ENCODE peak calls at places on chromosomes 5 and 9, in nine cellular contexts. One of them, this sample, is unnamed. For H3K36me3 and H3K4me1, the result is how much of the 10 kb centered on the place peaks cover.

GRCh38 chr5:154972476-154973080 is 31.7 kb downstream of the MRPL22 start:
- DNase-seq in transverse colon: no peak
- DNase-seq in GM23338: peak
- DNase-seq in Panc1: peak
- DNase-seq in sigmoid colon: no peak
- DNase-seq in endothelial cell of umbilical vein: peak
- DNase-seq in stomach: no peak
- DNase-seq in breast epithelium: no peak
- DNase-seq in spleen: no peak
- DNase-seq in this sample: no peak

GRCh38 chr9:18608371-18608770 is 134.4 kb downstream of the ADAMTSL1 start:
- DNase-seq in transverse colon: no peak
- DNase-seq in GM23338: no peak
- DNase-seq in Panc1: no peak
- DNase-seq in sigmoid colon: no peak
- DNase-seq in endothelial cell of umbilical vein: no peak
- DNase-seq in stomach: no peak
- DNase-seq in breast epithelium: no peak
- DNase-seq in spleen: no peak
- DNase-seq in this sample: no peak

GRCh38 chr9:115944166-115944948 is 209.2 kb upstream of the PAPPA start:
- DNase-seq in transverse colon: peak
- DNase-seq in GM23338: no peak
- DNase-seq in Panc1: no peak
- DNase-seq in sigmoid colon: peak
- DNase-seq in endothelial cell of umbilical vein: peak
- DNase-seq in stomach: peak
- DNase-seq in breast epithelium: peak
- DNase-seq in spleen: no peak
- DNase-seq in this sample: no peak

GRCh38 chr5:134079748-134080581 is 34.5 kb upstream of the TCF7 start:
- DNase-seq in transverse colon: no peak
- DNase-seq in GM23338: no peak
- DNase-seq in Panc1: no peak
- DNase-seq in sigmoid colon: peak
- DNase-seq in endothelial cell of umbilical vein: no peak
- DNase-seq in stomach: no peak
- DNase-seq in breast epithelium: no peak
- DNase-seq in spleen: peak
- DNase-seq in this sample: no peak

GRCh38 chr5:9847631-9848030 is 217.5 kb upstream of the TAS2R1 start:
- DNase-seq in transverse colon: no peak
- DNase-seq in GM23338: no peak
- DNase-seq in Panc1: no peak
- DNase-seq in sigmoid colon: no peak
- DNase-seq in endothelial cell of umbilical vein: no peak
- DNase-seq in stomach: no peak
- DNase-seq in breast epithelium: no peak
- DNase-seq in spleen: no peak
- DNase-seq in this sample: no peak

GRCh38 chr5:113105693-113106280 is 129.2 kb downstream of the DCP2 start:
- DNase-seq in transverse colon: no peak
- DNase-seq in GM23338: no peak
- DNase-seq in Panc1: no peak
- DNase-seq in sigmoid colon: no peak
- DNase-seq in endothelial cell of umbilical vein: no peak
- DNase-seq in stomach: no peak
- DNase-seq in breast epithelium: no peak
- DNase-seq in spleen: no peak
- DNase-seq in this sample: no peak

GRCh38 chr5:138653502-138653901 is 78.3 kb upstream of the HSPA9 start:
- DNase-seq in transverse colon: no peak
- DNase-seq in GM23338: peak
- DNase-seq in Panc1: no peak
- DNase-seq in sigmoid colon: no peak
- DNase-seq in endothelial cell of umbilical vein: no peak
- DNase-seq in stomach: peak
- DNase-seq in breast epithelium: no peak
- DNase-seq in spleen: no peak
- DNase-seq in this sample: no peak

GRCh38 chr9:84851935-84852585 is 182.5 kb downstream of the NTRK2 start:
- DNase-seq in transverse colon: no peak
- DNase-seq in GM23338: peak
- DNase-seq in Panc1: peak
- DNase-seq in sigmoid colon: no peak
- DNase-seq in endothelial cell of umbilical vein: peak
- DNase-seq in stomach: peak
- DNase-seq in breast epithelium: peak
- DNase-seq in spleen: no peak
- DNase-seq in this sample: no peak

GRCh38 chr5:7094626-7095025 is 301.3 kb upstream of the ADCY2 start:
- DNase-seq in transverse colon: no peak
- DNase-seq in GM23338: peak
- DNase-seq in Panc1: no peak
- DNase-seq in sigmoid colon: no peak
- DNase-seq in endothelial cell of umbilical vein: no peak
- DNase-seq in stomach: no peak
- DNase-seq in breast epithelium: no peak
- DNase-seq in spleen: no peak
- DNase-seq in this sample: no peak

GRCh38 chr5:132608107-132608506 is 49.9 kb upstream of the IL13 start:
- DNase-seq in transverse colon: no peak
- DNase-seq in GM23338: no peak
- DNase-seq in Panc1: no peak
- DNase-seq in sigmoid colon: no peak
- DNase-seq in endothelial cell of umbilical vein: no peak
- DNase-seq in stomach: no peak
- DNase-seq in breast epithelium: no peak
- DNase-seq in spleen: no peak
- DNase-seq in this sample: no peak

DNA sequence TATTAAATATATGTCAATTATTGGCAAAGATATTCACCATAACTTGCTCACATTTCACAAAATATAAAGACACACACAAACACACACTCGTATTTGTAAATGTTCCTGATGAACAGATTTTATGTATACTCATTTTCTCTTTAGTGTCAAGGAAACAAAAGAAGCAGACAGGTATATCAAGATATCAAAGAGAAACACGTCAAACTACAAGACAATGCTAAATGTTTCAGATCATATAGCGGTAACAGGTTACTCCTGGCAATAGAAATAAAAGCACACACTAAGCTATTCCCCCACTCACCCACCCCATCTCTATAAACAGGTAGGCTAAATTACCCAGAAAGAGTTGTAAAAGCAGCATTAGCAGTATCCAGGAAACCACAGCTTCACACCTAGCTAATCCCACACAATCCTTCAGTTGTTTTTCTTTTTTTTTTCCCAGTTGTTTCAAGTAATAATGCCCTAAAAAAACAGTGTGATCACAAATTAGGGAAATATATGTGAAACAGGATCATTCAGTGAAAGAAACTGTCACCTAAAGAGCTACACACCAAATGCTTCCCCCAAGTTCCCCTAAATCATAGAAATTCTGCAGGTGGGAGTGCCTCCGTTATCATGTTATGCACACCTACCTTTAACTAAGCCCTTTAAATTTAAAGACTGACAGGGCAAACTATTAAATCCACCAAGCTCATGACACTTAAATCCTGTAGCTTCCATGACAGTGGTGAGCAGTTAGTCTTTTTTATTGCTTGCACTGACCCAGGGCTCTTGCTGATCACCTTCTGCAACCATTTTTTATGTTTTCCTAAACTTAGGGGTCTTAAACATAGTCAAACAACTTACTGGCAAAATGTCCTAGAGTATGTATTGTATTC is 283.6 kb downstream of the ADAMTS6 start:
- DNase-seq in transverse colon: no peak
- DNase-seq in GM23338: no peak
- DNase-seq in Panc1: no peak
- DNase-seq in sigmoid colon: no peak
- DNase-seq in endothelial cell of umbilical vein: no peak
- DNase-seq in stomach: no peak
- DNase-seq in breast epithelium: no peak
- DNase-seq in spleen: no peak
- DNase-seq in this sample: no peak
- TF ChIP-seq POLR2AphosphoS5 in transverse colon: no peak
- TF ChIP-seq POLR2AphosphoS5 in GM23338: no peak
- TF ChIP-seq POLR2AphosphoS5 in Panc1: no peak
- TF ChIP-seq POLR2AphosphoS5 in sigmoid colon: no peak
- TF ChIP-seq POLR2AphosphoS5 in endothelial cell of umbilical vein: no peak
- TF ChIP-seq POLR2AphosphoS5 in stomach: no peak
- TF ChIP-seq POLR2AphosphoS5 in breast epithelium: no peak
- TF ChIP-seq POLR2AphosphoS5 in spleen: no peak
- TF ChIP-seq POLR2AphosphoS5 in this sample: no peak

GRCh38 chr9:127522727-127523126 is 71.4 kb downstream of the LRSAM1 start:
- DNase-seq in transverse colon: peak
- DNase-seq in GM23338: no peak
- DNase-seq in Panc1: no peak
- DNase-seq in sigmoid colon: no peak
- DNase-seq in endothelial cell of umbilical vein: no peak
- DNase-seq in stomach: no peak
- DNase-seq in breast epithelium: no peak
- DNase-seq in spleen: no peak
- DNase-seq in this sample: no peak

GRCh38 chr9:127519301-127520166 is 68.2 kb downstream of the LRSAM1 start:
- DNase-seq in transverse colon: no peak
- DNase-seq in GM23338: no peak
- DNase-seq in Panc1: no peak
- DNase-seq in sigmoid colon: no peak
- DNase-seq in endothelial cell of umbilical vein: peak
- DNase-seq in stomach: no peak
- DNase-seq in breast epithelium: no peak
- DNase-seq in spleen: no peak
- DNase-seq in this sample: no peak

GRCh38 chr9:127523312-127523851 is 72.1 kb downstream of the LRSAM1 start:
- DNase-seq in transverse colon: no peak
- DNase-seq in GM23338: peak
- DNase-seq in Panc1: no peak
- DNase-seq in sigmoid colon: no peak
- DNase-seq in endothelial cell of umbilical vein: no peak
- DNase-seq in stomach: no peak
- DNase-seq in breast epithelium: no peak
- DNase-seq in spleen: no peak
- DNase-seq in this sample: no peak

GRCh38 chr9:127520941-127521918 is 69.9 kb downstream of the LRSAM1 start:
- DNase-seq in transverse colon: no peak
- DNase-seq in GM23338: peak
- DNase-seq in Panc1: no peak
- DNase-seq in sigmoid colon: no peak
- DNase-seq in endothelial cell of umbilical vein: peak
- DNase-seq in stomach: no peak
- DNase-seq in breast epithelium: no peak
- DNase-seq in spleen: no peak
- DNase-seq in this sample: no peak

GRCh38 chr9:127521919-127522304 is 70.6 kb downstream of the LRSAM1 start:
- DNase-seq in transverse colon: no peak
- DNase-seq in GM23338: no peak
- DNase-seq in Panc1: no peak
- DNase-seq in sigmoid colon: no peak
- DNase-seq in endothelial cell of umbilical vein: no peak
- DNase-seq in stomach: peak
- DNase-seq in breast epithelium: no peak
- DNase-seq in spleen: no peak
- DNase-seq in this sample: no peak
- H3K36me3 ChIP-seq in transverse colon: under half
- H3K36me3 ChIP-seq in GM23338: under half
- H3K36me3 ChIP-seq in Panc1: under half
- H3K36me3 ChIP-seq in sigmoid colon: under half
- H3K36me3 ChIP-seq in endothelial cell of umbilical vein: under half
- H3K36me3 ChIP-seq in stomach: half or more
- H3K36me3 ChIP-seq in breast epithelium: under half
- H3K36me3 ChIP-seq in spleen: under half
- H3K36me3 ChIP-seq in this sample: under half

DNA sequence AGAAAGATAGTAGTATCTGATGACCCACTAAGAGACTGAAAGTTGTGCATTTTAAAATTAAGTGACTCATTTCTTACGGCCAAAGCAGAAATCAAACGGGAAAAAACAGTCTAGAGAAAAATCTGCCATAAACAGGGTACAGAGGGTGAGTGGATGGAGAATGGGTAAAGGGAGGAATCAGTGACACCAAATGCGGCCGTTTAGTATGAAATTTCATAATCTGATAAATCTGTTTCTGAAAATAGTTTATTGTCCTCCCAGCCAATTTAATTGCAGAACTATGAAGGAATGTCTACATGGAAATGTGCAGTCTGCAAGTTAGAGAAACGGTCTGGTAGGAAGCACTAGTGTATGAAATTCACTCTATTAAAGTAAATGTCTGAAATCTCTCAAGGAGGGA is 39.5 kb downstream of the ADAMTS12 start:
- DNase-seq in transverse colon: no peak
- DNase-seq in GM23338: no peak
- DNase-seq in Panc1: no peak
- DNase-seq in sigmoid colon: no peak
- DNase-seq in endothelial cell of umbilical vein: no peak
- DNase-seq in stomach: no peak
- DNase-seq in breast epithelium: no peak
- DNase-seq in spleen: no peak
- DNase-seq in this sample: no peak
- H3K4me1 ChIP-seq in transverse colon: under half
- H3K4me1 ChIP-seq in GM23338: under half
- H3K4me1 ChIP-seq in Panc1: under half
- H3K4me1 ChIP-seq in sigmoid colon: under half
- H3K4me1 ChIP-seq in endothelial cell of umbilical vein: under half
- H3K4me1 ChIP-seq in stomach: under half
- H3K4me1 ChIP-seq in breast epithelium: under half
- H3K4me1 ChIP-seq in spleen: under half
- H3K4me1 ChIP-seq in this sample: under half

GRCh38 chr9:112375361-112375760 is 4.5 kb upstream of the HSDL2 start:
- DNase-seq in transverse colon: no peak
- DNase-seq in GM23338: no peak
- DNase-seq in Panc1: no peak
- DNase-seq in sigmoid colon: no peak
- DNase-seq in endothelial cell of umbilical vein: no peak
- DNase-seq in stomach: no peak
- DNase-seq in breast epithelium: no peak
- DNase-seq in spleen: no peak
- DNase-seq in this sample: no peak

GRCh38 chr9:112378441-112379176 is 1.3 kb upstream of the HSDL2 start:
- DNase-seq in transverse colon: peak
- DNase-seq in GM23338: no peak
- DNase-seq in Panc1: no peak
- DNase-seq in sigmoid colon: no peak
- DNase-seq in endothelial cell of umbilical vein: peak
- DNase-seq in stomach: no peak
- DNase-seq in breast epithelium: no peak
- DNase-seq in spleen: peak
- DNase-seq in this sample: no peak

GRCh38 chr9:112377684-112378344 is 2.1 kb upstream of the HSDL2 start:
- DNase-seq in transverse colon: no peak
- DNase-seq in GM23338: no peak
- DNase-seq in Panc1: no peak
- DNase-seq in sigmoid colon: no peak
- DNase-seq in endothelial cell of umbilical vein: no peak
- DNase-seq in stomach: no peak
- DNase-seq in breast epithelium: no peak
- DNase-seq in spleen: no peak
- DNase-seq in this sample: no peak

GRCh38 chr9:112379177-112380101 is 469 bp upstream of the HSDL2 start:
- DNase-seq in transverse colon: peak
- DNase-seq in GM23338: peak
- DNase-seq in Panc1: peak
- DNase-seq in sigmoid colon: peak
- DNase-seq in endothelial cell of umbilical vein: peak
- DNase-seq in stomach: peak
- DNase-seq in breast epithelium: peak
- DNase-seq in spleen: peak
- DNase-seq in this sample: peak

GRCh38 chr9:112377087-112377486 is 2.8 kb upstream of the HSDL2 start:
- DNase-seq in transverse colon: no peak
- DNase-seq in GM23338: no peak
- DNase-seq in Panc1: no peak
- DNase-seq in sigmoid colon: no peak
- DNase-seq in endothelial cell of umbilical vein: no peak
- DNase-seq in stomach: no peak
- DNase-seq in breast epithelium: no peak
- DNase-seq in spleen: no peak
- DNase-seq in this sample: no peak
- TF ChIP-seq POLR2AphosphoS5 in transverse colon: no peak
- TF ChIP-seq POLR2AphosphoS5 in GM23338: no peak
- TF ChIP-seq POLR2AphosphoS5 in Panc1: no peak
- TF ChIP-seq POLR2AphosphoS5 in sigmoid colon: no peak
- TF ChIP-seq POLR2AphosphoS5 in endothelial cell of umbilical vein: no peak
- TF ChIP-seq POLR2AphosphoS5 in stomach: no peak
- TF ChIP-seq POLR2AphosphoS5 in breast epithelium: no peak
- TF ChIP-seq POLR2AphosphoS5 in spleen: no peak
- TF ChIP-seq POLR2AphosphoS5 in this sample: no peak